ENCODE peak calls at places on chromosomes 7 and 10, in four cellular contexts. One of them, this sample, is unnamed.

GRCh38 chr10:24333736-24334135 is 124.8 kb downstream of the KIAA1217 start:
- DNase-seq in esophagus squamous epithelium: no peak
- DNase-seq in ascending aorta: no peak
- DNase-seq in gastrocnemius medialis: no peak
- DNase-seq in this sample: no peak

GRCh38 chr10:97059006-97059871 is 126.5 kb downstream of the SLIT1 start:
- DNase-seq in esophagus squamous epithelium: no peak
- DNase-seq in ascending aorta: no peak
- DNase-seq in gastrocnemius medialis: no peak
- DNase-seq in this sample: no peak

GRCh38 chr10:121751191-121751760 is 153.0 kb upstream of the FGFR2 start:
- DNase-seq in esophagus squamous epithelium: no peak
- DNase-seq in ascending aorta: no peak
- DNase-seq in gastrocnemius medialis: no peak
- DNase-seq in this sample: no peak

GRCh38 chr10:33459597-33459996 is 125.1 kb upstream of the NRP1 start:
- DNase-seq in esophagus squamous epithelium: no peak
- DNase-seq in ascending aorta: no peak
- DNase-seq in gastrocnemius medialis: no peak
- DNase-seq in this sample: no peak

GRCh38 chr10:128537888-128538287 is 411.7 kb upstream of the MKI67 start:
- DNase-seq in esophagus squamous epithelium: no peak
- DNase-seq in ascending aorta: no peak
- DNase-seq in gastrocnemius medialis: no peak
- DNase-seq in this sample: no peak

GRCh38 chr10:132389631-132390454 is 7.2 kb upstream of the PWWP2B start:
- DNase-seq in esophagus squamous epithelium: no peak
- DNase-seq in ascending aorta: no peak
- DNase-seq in gastrocnemius medialis: peak; percentile 11
- DNase-seq in this sample: peak; percentile 49

GRCh38 chr10:79608505-79609375 is 2.0 kb upstream of the SFTPA1 start:
- DNase-seq in esophagus squamous epithelium: no peak
- DNase-seq in ascending aorta: no peak
- DNase-seq in gastrocnemius medialis: no peak
- DNase-seq in this sample: no peak

GRCh38 chr7:43467406-43467805 is 115.5 kb upstream of the STK17A start:
- DNase-seq in esophagus squamous epithelium: no peak
- DNase-seq in ascending aorta: no peak
- DNase-seq in gastrocnemius medialis: no peak
- DNase-seq in this sample: no peak

GRCh38 chr7:159026271-159027047 is 118.2 kb downstream of the VIPR2 start:
- DNase-seq in esophagus squamous epithelium: no peak
- DNase-seq in ascending aorta: peak; percentile 50
- DNase-seq in gastrocnemius medialis: no peak
- DNase-seq in this sample: peak; percentile 20

GRCh38 chr7:34991938-34992840 is 45.1 kb downstream of the DPY19L1 start:
- DNase-seq in esophagus squamous epithelium: no peak
- DNase-seq in ascending aorta: no peak
- DNase-seq in gastrocnemius medialis: no peak
- DNase-seq in this sample: no peak

GRCh38 chr10:100562806-100563293 is 27.1 kb downstream of the HIF1AN start:
- DNase-seq in esophagus squamous epithelium: no peak
- DNase-seq in ascending aorta: no peak
- DNase-seq in gastrocnemius medialis: no peak
- DNase-seq in this sample: no peak

GRCh38 chr10:78914502-78915330 is 154.1 kb upstream of the ZMIZ1 start:
- DNase-seq in esophagus squamous epithelium: no peak
- DNase-seq in ascending aorta: no peak
- DNase-seq in gastrocnemius medialis: peak; percentile 76
- DNase-seq in this sample: peak; percentile 35

GRCh38 chr7:63067897-63068585 is 930.6 kb upstream of the ZNF722 start:
- DNase-seq in esophagus squamous epithelium: no peak
- DNase-seq in ascending aorta: no peak
- DNase-seq in gastrocnemius medialis: no peak
- DNase-seq in this sample: no peak

GRCh38 chr7:32891046-32891799 is at the start of gene KBTBD2:
- DNase-seq in esophagus squamous epithelium: peak; percentile 49
- DNase-seq in ascending aorta: peak; percentile 66
- DNase-seq in gastrocnemius medialis: peak; percentile 85
- DNase-seq in this sample: peak; percentile 76

GRCh38 chr7:45469103-45469502 is 105.1 kb upstream of the ADCY1 start:
- DNase-seq in esophagus squamous epithelium: no peak
- DNase-seq in ascending aorta: no peak
- DNase-seq in gastrocnemius medialis: no peak
- DNase-seq in this sample: no peak

GRCh38 chr10:103917326-103918052 is 495 bp downstream of the STN1 start:
- DNase-seq in esophagus squamous epithelium: no peak
- DNase-seq in ascending aorta: peak; percentile 73
- DNase-seq in gastrocnemius medialis: peak; percentile 59
- DNase-seq in this sample: peak; percentile 51

GRCh38 chr7:6218324-6218723 is 54.1 kb downstream of the CYTH3 start:
- DNase-seq in esophagus squamous epithelium: no peak
- DNase-seq in ascending aorta: no peak
- DNase-seq in gastrocnemius medialis: peak; percentile 31
- DNase-seq in this sample: no peak

GRCh38 chr10:24556746-24557742 is 166.6 kb downstream of the ARHGAP21 start:
- DNase-seq in esophagus squamous epithelium: no peak
- DNase-seq in ascending aorta: peak; percentile 62
- DNase-seq in gastrocnemius medialis: no peak
- DNase-seq in this sample: no peak

GRCh38 chr7:81233208-81233940 is 314.5 kb upstream of the SEMA3C start:
- DNase-seq in esophagus squamous epithelium: no peak
- DNase-seq in ascending aorta: no peak
- DNase-seq in gastrocnemius medialis: no peak
- DNase-seq in this sample: no peak

GRCh38 chr7:100673942-100674431 is 447 bp downstream of the GNB2 start:
- DNase-seq in esophagus squamous epithelium: no peak
- DNase-seq in ascending aorta: no peak
- DNase-seq in gastrocnemius medialis: peak; percentile 49
- DNase-seq in this sample: no peak

GRCh38 chr10:68156373-68157185 is 47.3 kb downstream of the MYPN start:
- DNase-seq in esophagus squamous epithelium: no peak
- DNase-seq in ascending aorta: peak; percentile 81
- DNase-seq in gastrocnemius medialis: peak; percentile 48
- DNase-seq in this sample: no peak

GRCh38 chr7:142440219-142441073 is 182.6 kb upstream of the PRSS58 start:
- DNase-seq in esophagus squamous epithelium: no peak
- DNase-seq in ascending aorta: no peak
- DNase-seq in gastrocnemius medialis: no peak
- DNase-seq in this sample: no peak

GRCh38 chr10:5828725-5829124 is 15.5 kb upstream of the GDI2 start:
- DNase-seq in esophagus squamous epithelium: no peak
- DNase-seq in ascending aorta: peak; percentile 42
- DNase-seq in gastrocnemius medialis: no peak
- DNase-seq in this sample: no peak

GRCh38 chr7:97003262-97004236 is 1.8 kb upstream of the DLX6 start:
- DNase-seq in esophagus squamous epithelium: no peak
- DNase-seq in ascending aorta: no peak
- DNase-seq in gastrocnemius medialis: no peak
- DNase-seq in this sample: no peak

GRCh38 chr10:128178319-128178937 is 52.2 kb upstream of the MKI67 start:
- DNase-seq in esophagus squamous epithelium: no peak
- DNase-seq in ascending aorta: no peak
- DNase-seq in gastrocnemius medialis: no peak
- DNase-seq in this sample: no peak

GRCh38 chr7:128879939-128880746 is 17.5 kb downstream of the ATP6V1F start:
- DNase-seq in esophagus squamous epithelium: no peak
- DNase-seq in ascending aorta: no peak
- DNase-seq in gastrocnemius medialis: peak; percentile 75
- DNase-seq in this sample: peak; percentile 48

GRCh38 chr10:86522385-86522855 is 828 bp upstream of the WAPL start:
- DNase-seq in esophagus squamous epithelium: no peak
- DNase-seq in ascending aorta: no peak
- DNase-seq in gastrocnemius medialis: no peak
- DNase-seq in this sample: no peak

DNA sequence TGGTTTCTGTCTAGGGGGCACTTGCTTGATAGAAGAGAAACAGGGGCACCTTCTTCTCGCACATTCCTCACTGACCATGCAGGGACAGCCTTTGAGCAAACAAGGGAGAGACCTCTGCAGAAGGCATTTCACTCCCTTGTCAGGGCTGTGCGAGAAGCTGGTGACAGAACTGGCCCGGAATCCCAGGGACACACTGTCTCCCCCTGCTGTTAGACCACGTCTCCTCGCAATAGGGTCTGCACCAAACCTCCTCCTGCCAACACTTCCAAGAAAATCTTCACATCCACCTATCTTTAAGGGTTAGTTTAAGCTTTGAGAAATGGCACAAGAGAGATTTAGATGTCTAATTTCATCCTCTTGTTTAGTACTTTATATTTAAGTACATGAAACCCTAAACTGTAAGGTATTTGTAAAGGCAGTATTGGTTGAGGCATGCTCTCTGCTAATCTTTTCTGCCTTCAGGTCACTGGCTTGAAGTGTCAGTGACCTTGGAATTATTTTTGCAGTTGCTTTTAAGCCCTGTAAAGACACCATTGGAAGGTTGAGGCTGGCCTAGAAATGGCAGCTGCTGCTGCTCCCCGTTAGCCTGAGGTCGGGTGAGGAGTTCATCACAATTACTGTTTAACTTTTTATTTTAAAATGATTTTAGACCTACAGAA is 37.0 kb downstream of the RBM20 start:
- DNase-seq in esophagus squamous epithelium: no peak
- DNase-seq in ascending aorta: no peak
- DNase-seq in gastrocnemius medialis: peak; percentile 56
- DNase-seq in this sample: no peak
- TF ChIP-seq CTCF in esophagus squamous epithelium: no peak
- TF ChIP-seq CTCF in ascending aorta: no peak
- TF ChIP-seq CTCF in gastrocnemius medialis: peak; percentile 76
- TF ChIP-seq CTCF in this sample: no peak

GRCh38 chr10:111107023-111107422 is 30.2 kb downstream of the ADRA2A start:
- DNase-seq in esophagus squamous epithelium: no peak
- DNase-seq in ascending aorta: no peak
- DNase-seq in gastrocnemius medialis: no peak
- DNase-seq in this sample: peak; percentile 61

GRCh38 chr10:111108441-111108840 is 31.6 kb downstream of the ADRA2A start:
- DNase-seq in esophagus squamous epithelium: no peak
- DNase-seq in ascending aorta: no peak
- DNase-seq in gastrocnemius medialis: no peak
- DNase-seq in this sample: no peak

GRCh38 chr10:111107846-111108245 is 31.0 kb downstream of the ADRA2A start:
- DNase-seq in esophagus squamous epithelium: no peak
- DNase-seq in ascending aorta: no peak
- DNase-seq in gastrocnemius medialis: no peak
- DNase-seq in this sample: peak; percentile 64

GRCh38 chr10:111104811-111105210 is 28.0 kb downstream of the ADRA2A start:
- DNase-seq in esophagus squamous epithelium: no peak
- DNase-seq in ascending aorta: no peak
- DNase-seq in gastrocnemius medialis: no peak
- DNase-seq in this sample: no peak

GRCh38 chr10:111106081-111106480 is 29.3 kb downstream of the ADRA2A start:
- DNase-seq in esophagus squamous epithelium: no peak
- DNase-seq in ascending aorta: no peak
- DNase-seq in gastrocnemius medialis: no peak
- DNase-seq in this sample: no peak
- H3K4me1 ChIP-seq in esophagus squamous epithelium: no peaks in the 10 kb centered on the region
- H3K4me1 ChIP-seq in ascending aorta: no peaks in the 10 kb centered on the region
- H3K4me1 ChIP-seq in gastrocnemius medialis: no peaks in the 10 kb centered on the region
- H3K4me1 ChIP-seq in this sample: no peaks in the 10 kb centered on the region

GRCh38 chr7:38796636-38797501 is 112.1 kb downstream of the VPS41 start:
- DNase-seq in esophagus squamous epithelium: no peak
- DNase-seq in ascending aorta: peak; percentile 76
- DNase-seq in gastrocnemius medialis: peak; percentile 14
- DNase-seq in this sample: peak; percentile 27
- TF ChIP-seq CTCF in esophagus squamous epithelium: peak; percentile 75
- TF ChIP-seq CTCF in ascending aorta: peak; percentile 56
- TF ChIP-seq CTCF in gastrocnemius medialis: peak; percentile 68
- TF ChIP-seq CTCF in this sample: peak; percentile 73

GRCh38 chr7:108404509-108405435 is 51.5 kb downstream of the NRCAM start:
- DNase-seq in esophagus squamous epithelium: no peak
- DNase-seq in ascending aorta: no peak
- DNase-seq in gastrocnemius medialis: no peak
- DNase-seq in this sample: no peak
- H3K4me1 ChIP-seq in esophagus squamous epithelium: peaks cover 16% of the 10 kb centered on the region
- H3K4me1 ChIP-seq in ascending aorta: no peaks in the 10 kb centered on the region
- H3K4me1 ChIP-seq in gastrocnemius medialis: no peaks in the 10 kb centered on the region
- H3K4me1 ChIP-seq in this sample: no peaks in the 10 kb centered on the region

DNA sequence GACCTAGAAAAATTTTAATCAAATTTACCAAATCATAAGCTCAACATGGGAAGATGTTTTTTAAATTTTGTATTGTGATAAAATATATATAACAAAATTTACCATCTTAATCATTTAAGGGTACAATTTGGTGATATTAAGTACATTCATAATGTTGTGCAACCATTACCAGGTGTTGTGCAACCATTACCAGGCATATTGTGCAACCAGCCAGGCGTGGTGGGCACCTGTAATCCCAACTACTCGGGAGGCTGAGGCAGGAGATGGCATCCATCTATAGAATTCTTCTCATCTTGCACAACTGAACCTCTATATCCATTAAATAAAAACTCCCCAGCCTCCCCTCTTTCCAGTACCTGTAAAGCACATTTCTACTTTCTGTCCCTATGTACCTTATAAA is 124.5 kb upstream of the SLC13A1 start:
- DNase-seq in esophagus squamous epithelium: no peak
- DNase-seq in ascending aorta: no peak
- DNase-seq in gastrocnemius medialis: no peak
- DNase-seq in this sample: no peak
- TF ChIP-seq CTCF in esophagus squamous epithelium: no peak
- TF ChIP-seq CTCF in ascending aorta: no peak
- TF ChIP-seq CTCF in gastrocnemius medialis: no peak
- TF ChIP-seq CTCF in this sample: no peak

GRCh38 chr10:91591792-91592165 is 41.1 kb downstream of the PPP1R3C start:
- DNase-seq in esophagus squamous epithelium: no peak
- DNase-seq in ascending aorta: no peak
- DNase-seq in gastrocnemius medialis: no peak
- DNase-seq in this sample: no peak
- H3K4me1 ChIP-seq in esophagus squamous epithelium: peaks cover 49% of the 10 kb centered on the region
- H3K4me1 ChIP-seq in ascending aorta: peaks cover 39% of the 10 kb centered on the region
- H3K4me1 ChIP-seq in gastrocnemius medialis: peaks cover 75% of the 10 kb centered on the region
- H3K4me1 ChIP-seq in this sample: peaks cover 28% of the 10 kb centered on the region

GRCh38 chr10:118800920-118801319 is 46.1 kb upstream of the CACUL1 start:
- DNase-seq in esophagus squamous epithelium: no peak
- DNase-seq in ascending aorta: no peak
- DNase-seq in gastrocnemius medialis: no peak
- DNase-seq in this sample: no peak
- TF ChIP-seq CTCF in esophagus squamous epithelium: peak; percentile 28
- TF ChIP-seq CTCF in ascending aorta: peak; percentile 45
- TF ChIP-seq CTCF in gastrocnemius medialis: peak; percentile 47
- TF ChIP-seq CTCF in this sample: peak; percentile 66

DNA sequence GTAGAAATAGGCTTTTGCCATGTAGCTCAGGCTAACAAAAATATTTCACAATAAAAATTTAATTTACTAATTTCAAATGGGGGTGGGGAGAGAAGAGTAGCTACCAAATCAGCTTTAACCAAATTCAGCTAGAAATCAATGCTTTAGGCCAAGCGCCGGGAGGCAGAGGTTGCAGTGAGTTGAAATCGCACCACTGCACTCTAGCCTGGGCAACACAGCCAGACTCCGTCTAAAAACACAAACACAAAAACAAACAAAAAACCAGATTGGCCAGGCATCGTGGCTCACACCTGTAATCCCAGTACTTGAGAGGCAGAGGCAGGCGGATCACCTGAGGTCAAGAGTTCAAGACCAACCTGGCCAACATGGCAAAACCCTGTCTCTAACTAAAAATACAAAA is 9.4 kb downstream of the UBE2H start:
- DNase-seq in esophagus squamous epithelium: no peak
- DNase-seq in ascending aorta: no peak
- DNase-seq in gastrocnemius medialis: no peak
- DNase-seq in this sample: peak; percentile 14
- H3K4me1 ChIP-seq in esophagus squamous epithelium: peaks cover 20% of the 10 kb centered on the region
- H3K4me1 ChIP-seq in ascending aorta: peaks cover 10% of the 10 kb centered on the region
- H3K4me1 ChIP-seq in gastrocnemius medialis: peaks cover 42% of the 10 kb centered on the region
- H3K4me1 ChIP-seq in this sample: peaks cover 8% of the 10 kb centered on the region